ENCODE peak calls at places on chromosomes 6 and 20, in four cellular contexts. Z, V, T and M are unnamed samples. For H3K79me2, the result is how much of the 10 kb centered on the place peaks cover.

GRCh38 chr6:70108230-70108629 is 194.7 kb downstream of the COL9A1 start:
- DNase-seq in Z (peak), V (peak), T (peak), M (peak)

GRCh38 chr6:83920017-83920416 is 60.5 kb downstream of the CYB5R4 start:
- DNase-seq in Z (peak), V (no peak), T (peak), M (no peak)

GRCh38 chr6:156976144-156977088 is 199.2 kb downstream of the ARID1B start:
- DNase-seq in Z (peak), V (peak), T (peak), M (no peak)

GRCh38 chr6:136181858-136182257 is 68.3 kb downstream of the MTFR2 start:
- DNase-seq in Z (no peak), V (no peak), T (no peak), M (no peak)

GRCh38 chr20:31721408-31722332 is 998 bp downstream of the BCL2L1 start:
- DNase-seq in Z (no peak), V (peak), T (no peak), M (peak)

GRCh38 chr6:44661221-44661609 is 273.7 kb downstream of the CDC5L start:
- DNase-seq in Z (peak), V (no peak), T (peak), M (peak)

GRCh38 chr6:71676298-71676697 is 210.1 kb upstream of the RIMS1 start:
- DNase-seq in Z (no peak), V (peak), T (no peak), M (no peak)

GRCh38 chr6:145247677-145248419 is 487.5 kb downstream of the EPM2A start:
- DNase-seq in Z (peak), V (no peak), T (peak), M (peak)

GRCh38 chr6:164927288-164928040 is 381.9 kb downstream of the C6orf118 start:
- DNase-seq in Z (peak), V (peak), T (peak), M (peak)

GRCh38 chr6:112163295-112164257 is 76.2 kb downstream of the FAM229B start:
- DNase-seq in Z (no peak), V (peak), T (peak), M (peak)

GRCh38 chr20:34708621-34709043 is 4.5 kb downstream of the TP53INP2 start:
- DNase-seq in Z (no peak), V (peak), T (peak), M (peak)

GRCh38 chr6:39333626-39334025 is 11.1 kb upstream of the KCNK16 start:
- DNase-seq in Z (no peak), V (no peak), T (no peak), M (no peak)

GRCh38 chr6:49919261-49919660 is 44.7 kb downstream of the DEFB114 start:
- DNase-seq in Z (no peak), V (no peak), T (no peak), M (no peak)

GRCh38 chr6:24761851-24762250 is 12.9 kb upstream of the GMNN start:
- DNase-seq in Z (no peak), V (no peak), T (no peak), M (no peak)

GRCh38 chr6:41177287-41177686 is 14.4 kb upstream of the TREM2 start:
- DNase-seq in Z (no peak), V (no peak), T (no peak), M (no peak)

GRCh38 chr6:151142676-151143075 is 97.1 kb upstream of the AKAP12 start:
- DNase-seq in Z (no peak), V (no peak), T (no peak), M (no peak)

GRCh38 chr6:8627085-8627861 is 191.9 kb upstream of the SLC35B3 start:
- DNase-seq in Z (peak), V (no peak), T (peak), M (peak)

GRCh38 chr6:11622156-11622555 is 84.6 kb downstream of the TMEM170B start:
- DNase-seq in Z (no peak), V (no peak), T (no peak), M (no peak)

GRCh38 chr6:11615214-11615602 is 77.7 kb downstream of the TMEM170B start:
- DNase-seq in Z (peak), V (no peak), T (peak), M (peak)

GRCh38 chr6:11621119-11621518 is 83.6 kb downstream of the TMEM170B start:
- DNase-seq in Z (no peak), V (no peak), T (no peak), M (no peak)

GRCh38 chr6:11616200-11616611 is 78.7 kb downstream of the TMEM170B start:
- DNase-seq in Z (peak), V (no peak), T (peak), M (no peak)

DNA sequence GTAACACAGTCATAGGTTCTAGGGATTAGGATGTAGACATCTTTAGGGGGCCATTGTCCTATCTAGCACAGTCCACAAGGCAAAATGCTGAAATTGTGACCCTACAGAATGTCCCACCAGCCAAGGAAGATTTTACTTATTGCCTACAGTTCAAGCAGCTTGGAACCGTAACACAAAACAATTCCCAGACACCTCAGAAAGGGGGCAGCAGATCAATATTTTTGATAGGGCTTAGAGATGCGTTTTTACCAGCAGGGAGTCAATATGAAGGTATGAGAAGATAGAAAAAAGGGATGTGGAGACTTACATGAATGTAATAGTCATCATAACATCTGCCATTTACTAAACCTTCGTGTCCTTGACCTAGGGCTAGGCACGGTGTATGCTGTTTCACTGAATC is 81.0 kb downstream of the TMEM170B start:
- DNase-seq in Z (no peak), V (peak), T (peak), M (peak)
- TF ChIP-seq CTCF in Z (peak), V (peak), T (peak), M (peak)

DNA sequence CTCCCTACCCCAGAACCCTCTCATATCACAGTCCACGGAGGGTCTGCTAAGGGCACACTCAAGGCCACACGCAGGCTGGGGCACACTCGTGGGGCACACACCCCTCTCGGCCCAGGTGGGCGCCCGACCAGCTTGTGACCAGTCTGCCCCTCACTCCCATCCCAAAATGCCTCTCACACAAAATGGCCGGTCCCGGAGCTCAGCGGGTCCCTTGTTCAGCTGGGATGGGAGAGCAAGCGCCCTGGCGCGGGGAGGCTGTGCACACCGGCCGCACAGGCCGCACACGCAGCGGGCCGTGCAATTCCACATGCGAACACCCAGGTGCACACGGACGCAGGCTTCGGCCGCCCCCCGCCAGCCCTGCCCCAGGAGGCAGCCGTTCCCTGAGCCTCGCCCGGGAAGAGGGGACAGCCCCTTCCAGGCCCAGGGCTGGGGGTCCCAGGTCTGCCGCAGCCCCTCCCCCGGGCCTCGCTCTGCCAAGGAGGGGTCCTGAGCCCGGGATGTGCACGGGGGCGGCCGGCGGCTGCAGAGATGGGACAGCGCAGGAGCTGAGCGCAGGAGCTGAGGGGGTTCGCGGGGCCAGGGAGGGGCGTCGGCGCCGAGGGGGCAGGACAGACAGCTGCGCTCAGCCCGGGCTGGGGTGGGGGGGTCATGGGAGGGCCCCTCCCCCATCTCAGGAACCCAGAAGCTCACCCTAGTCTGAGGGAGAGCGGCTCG is 1.3 kb downstream of the KCNQ2 start:
- DNase-seq in Z (no peak), V (peak), T (no peak), M (no peak)
- TF ChIP-seq EZH2 in Z (peak), V (no peak), T (peak), M (no peak)

GRCh38 chr20:23257106-23257761 is 93.4 kb upstream of the NXT1 start:
- DNase-seq in Z (no peak), V (no peak), T (peak), M (no peak)

GRCh38 chr20:23260181-23260840 is 90.3 kb upstream of the NXT1 start:
- DNase-seq in Z (no peak), V (no peak), T (no peak), M (no peak)

GRCh38 chr20:23257848-23258746 is 92.5 kb upstream of the NXT1 start:
- DNase-seq in Z (peak), V (no peak), T (peak), M (peak)

GRCh38 chr20:23255658-23256385 is 94.8 kb upstream of the NXT1 start:
- DNase-seq in Z (no peak), V (no peak), T (peak), M (no peak)

GRCh38 chr20:23258747-23259121 is 91.9 kb upstream of the NXT1 start:
- DNase-seq in Z (no peak), V (no peak), T (no peak), M (no peak)
- H3K79me2 ChIP-seq in Z (under half), V (under half), T (under half), M (under half)

GRCh38 chr20:48665785-48666184 is 162.0 kb downstream of the PREX1 start:
- DNase-seq in Z (no peak), V (no peak), T (no peak), M (no peak)
- TF ChIP-seq CTCF in Z (no peak), V (no peak), T (no peak), M (no peak)